ENCODE peak calls at places on chromosomes 4 and X, in ten cellular contexts. K, Z, O, M, P, N, S, F, X and G are unnamed samples.

GRCh38 chr4:38275331-38275821 is 315.2 kb downstream of the PTTG2 start:
- DNase-seq in O (no peak), X (no peak), P (no peak), Z (no peak), S (peak; percentile 37), N (no peak), F (no peak), M (no peak), K (no peak), G (no peak)

GRCh38 chrX:133297284-133297683 is 79.1 kb upstream of the TFDP3 start:
- DNase-seq in S (no peak), F (no peak), O (peak; percentile 25), M (no peak), N (peak; percentile 75), P (no peak), K (no peak), X (no peak), Z (no peak), G (no peak)

GRCh38 chr4:56026596-56026995 is 77.9 kb downstream of the CEP135 start:
- DNase-seq in N (peak; percentile 53), M (no peak), Z (no peak), K (no peak), P (no peak), F (no peak), S (peak; percentile 27), X (no peak), O (no peak), G (no peak)

GRCh38 chr4:40316333-40316781 is 18.8 kb upstream of the CHRNA9 start:
- DNase-seq in M (no peak), N (peak; percentile 93), F (no peak), O (no peak), X (no peak), K (peak; percentile 74), P (no peak), Z (no peak), S (no peak), G (no peak)

GRCh38 chr4:25925486-25926201 is 11.6 kb downstream of the SMIM20 start:
- DNase-seq in P (no peak), F (peak; percentile 35), O (no peak), X (no peak), N (peak; percentile 45), S (peak; percentile 35), K (no peak), Z (peak; percentile 38), M (no peak), G (no peak)

GRCh38 chr4:127586922-127587571 is 45.7 kb upstream of the INTU start:
- DNase-seq in F (no peak), P (peak; percentile 22), N (peak; percentile 39), Z (no peak), O (peak; percentile 2), M (no peak), K (no peak), S (peak; percentile 38), X (no peak), G (no peak)

GRCh38 chrX:19846995-19847790 is 40.2 kb downstream of the SH3KBP1 start:
- DNase-seq in S (no peak), Z (no peak), N (peak; percentile 89), K (no peak), M (no peak), X (peak; percentile 34), F (no peak), P (peak; percentile 79), O (peak; percentile 12), G (peak; percentile 45)

GRCh38 chr4:3671571-3672464 is 94.4 kb upstream of the ADRA2C start:
- DNase-seq in X (no peak), O (no peak), S (no peak), Z (no peak), P (no peak), F (no peak), M (no peak), K (no peak), N (peak; percentile 41), G (no peak)

GRCh38 chr4:113114884-113115283 is 65.4 kb downstream of the ANK2 start:
- DNase-seq in K (no peak), Z (no peak), F (no peak), M (no peak), P (no peak), X (no peak), O (no peak), N (no peak), S (no peak), G (no peak)

GRCh38 chrX:10146350-10146749 is 10.4 kb upstream of the CLCN4 start:
- DNase-seq in N (no peak), X (no peak), K (no peak), P (no peak), M (no peak), S (no peak), F (no peak), Z (no peak), O (no peak), G (no peak)
- TF ChIP-seq POLR2A in N (no peak), X (no peak), K (no peak), P (no peak), M (no peak), S (no peak), F (no peak), Z (no peak), O (no peak), G (no peak)

GRCh38 chr4:2262145-2262943 is 435 bp upstream of the MXD4 start:
- DNase-seq in P (peak; percentile 100), Z (peak; percentile 100), N (peak; percentile 99), K (peak; percentile 91), F (peak; percentile 98), S (peak; percentile 97), O (peak; percentile 94), X (peak; percentile 99), M (peak; percentile 100), G (peak; percentile 99)

GRCh38 chr4:2259541-2260267 is 2.2 kb downstream of the MXD4 start:
- DNase-seq in N (no peak), O (no peak), X (peak; percentile 16), Z (peak; percentile 18), K (no peak), F (no peak), P (no peak), S (no peak), M (no peak), G (no peak)

GRCh38 chr4:2261853-2262144 is at the start of gene MXD4:
- DNase-seq in Z (no peak), K (no peak), P (no peak), O (peak; percentile 19), X (no peak), N (no peak), S (no peak), M (no peak), F (no peak), G (no peak)

GRCh38 chr4:2260336-2261109 is 1.4 kb downstream of the MXD4 start:
- DNase-seq in N (no peak), K (no peak), P (no peak), Z (peak; percentile 22), X (peak; percentile 23), M (no peak), F (no peak), S (no peak), O (no peak), G (no peak)

DNA sequence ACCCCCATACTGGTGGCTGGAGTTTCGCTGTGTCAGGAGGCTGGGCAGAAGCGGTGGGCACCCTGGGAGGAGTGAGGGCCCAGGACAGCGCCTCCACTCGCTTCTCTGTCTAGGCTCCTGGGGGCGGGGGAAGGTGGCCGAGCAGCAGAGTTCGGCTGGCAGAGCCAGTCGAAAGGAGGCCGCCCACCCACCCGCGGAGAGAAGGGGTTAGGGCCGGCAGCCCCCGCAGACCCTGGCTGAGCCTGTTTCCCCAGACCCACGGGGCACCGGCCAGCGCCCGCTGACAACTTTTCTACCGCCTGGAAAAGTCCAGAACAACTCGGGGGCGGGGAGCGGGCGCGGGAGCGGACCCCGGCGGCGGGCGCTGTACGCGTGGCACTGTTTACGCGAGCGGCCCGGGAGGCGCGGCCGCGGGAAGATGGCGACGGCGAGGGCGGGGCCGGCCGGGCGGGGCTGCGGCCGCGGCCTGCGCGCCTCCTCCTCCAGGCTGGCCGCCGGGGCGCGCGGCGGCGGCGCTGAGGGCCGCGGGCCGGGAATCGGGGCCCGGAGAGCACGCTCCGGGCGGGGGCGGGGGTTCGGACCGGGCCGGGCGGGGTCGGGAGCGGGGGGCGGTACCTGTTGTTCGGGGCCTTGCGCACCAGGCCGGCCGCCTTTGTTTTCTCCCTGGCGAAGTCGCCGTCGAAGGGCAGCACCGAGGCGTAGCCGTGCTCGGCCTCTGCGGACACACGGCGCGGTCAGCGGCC is 628 bp downstream of the MXD4 start:
- DNase-seq in N (peak; percentile 34), P (no peak), Z (peak; percentile 51), X (peak; percentile 51), M (no peak), O (peak; percentile 40), F (peak; percentile 61), S (no peak), K (no peak), G (no peak)
- TF ChIP-seq POLR2A in N (peak; percentile 12), P (no peak), Z (no peak), X (no peak), M (no peak), O (no peak), F (no peak), S (no peak), K (peak; percentile 12), G (no peak)

DNA sequence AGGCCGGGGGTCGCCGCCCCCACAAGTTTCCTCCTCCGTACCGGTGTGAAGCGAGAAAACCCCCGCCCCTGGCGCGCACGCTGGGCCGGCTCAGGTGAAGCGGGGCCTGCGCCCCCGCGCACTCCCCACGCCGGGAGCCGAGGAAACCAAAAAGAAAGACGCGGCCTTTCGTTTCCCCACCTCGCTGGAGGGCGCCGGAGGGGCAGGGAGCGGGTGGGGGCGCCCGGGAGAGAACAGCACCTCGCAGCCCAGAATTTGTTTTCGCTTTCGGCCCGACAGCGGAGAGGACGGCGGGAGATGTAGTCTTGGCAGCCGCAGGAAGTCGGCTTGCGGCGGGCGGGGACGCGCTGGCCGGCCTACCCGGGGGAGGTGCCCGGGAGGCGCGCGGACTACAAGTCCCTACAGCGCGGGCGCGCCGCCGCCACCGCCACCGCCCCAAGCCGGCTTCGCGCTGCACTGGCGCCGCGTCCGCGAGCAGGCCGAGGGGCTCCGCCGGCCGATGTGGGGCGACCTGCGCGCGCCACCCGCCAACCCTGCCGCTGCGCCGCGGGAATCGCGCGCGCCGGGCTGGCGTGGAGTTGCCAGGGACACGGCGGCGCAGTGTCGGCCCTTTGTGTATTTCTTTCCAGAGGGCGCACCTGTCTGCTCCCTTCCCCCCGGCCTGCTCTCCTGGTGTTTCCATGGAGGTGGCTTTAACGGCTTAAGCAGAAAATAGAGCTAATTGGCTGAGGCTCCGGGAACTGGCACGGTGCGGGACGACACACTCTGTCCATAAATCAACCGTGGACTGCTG is at the start of gene OTUD4:
- DNase-seq in X (peak; percentile 95), N (peak; percentile 94), O (peak; percentile 72), K (peak; percentile 79), S (peak; percentile 82), P (peak; percentile 97), M (peak; percentile 95), Z (peak; percentile 97), F (peak; percentile 70), G (peak; percentile 98)
- TF ChIP-seq POLR2A in X (peak; percentile 41), N (no peak), O (peak; percentile 62), K (peak; percentile 80), S (peak; percentile 59), P (peak; percentile 10), M (peak; percentile 39), Z (no peak), F (peak; percentile 62), G (no peak)

DNA sequence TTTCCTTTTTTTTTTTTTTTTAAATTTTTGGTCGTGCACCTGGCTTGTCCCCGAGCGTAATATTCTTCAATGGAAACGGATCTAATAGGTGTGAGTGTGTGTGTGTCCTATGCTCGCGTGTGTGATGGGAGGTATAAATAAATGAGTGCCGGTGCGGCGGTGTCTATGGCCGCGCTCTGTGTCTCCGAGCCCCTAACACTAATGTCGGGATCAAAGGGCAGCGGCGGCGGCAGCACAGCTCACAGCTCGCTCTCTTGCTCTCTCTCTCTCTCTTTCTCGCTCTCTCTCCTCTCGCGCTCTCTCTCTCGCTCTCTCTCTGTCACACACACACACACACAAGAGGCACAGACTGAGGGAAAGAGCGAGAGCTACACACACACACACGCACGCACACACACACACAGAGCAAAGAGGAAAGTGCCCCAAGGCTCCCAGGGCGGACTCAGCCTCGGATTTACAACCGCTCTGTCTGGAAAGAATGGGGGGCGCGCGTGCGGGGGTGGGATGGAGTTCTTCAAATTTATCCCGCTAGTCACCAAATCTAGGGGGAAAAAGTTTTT is at the start of gene ZNF827:
- DNase-seq in X (peak; percentile 59), M (peak; percentile 49), P (peak; percentile 77), S (peak; percentile 64), K (peak; percentile 49), N (peak; percentile 74), O (no peak), Z (peak; percentile 72), F (no peak), G (peak; percentile 47)
- TF ChIP-seq POLR2A in X (no peak), M (no peak), P (no peak), S (no peak), K (peak; percentile 69), N (no peak), O (peak; percentile 12), Z (no peak), F (peak; percentile 65), G (no peak)